ENCODE peak calls at places on chromosomes 11 and 22, in seven cellular contexts. C, L, D, Y, B, K and P are unnamed samples.

GRCh38 chr11:75269367-75269660 is 28.7 kb downstream of the TPBGL start:
- DNase-seq in Y (no peak), D (no peak), B (no peak), K (no peak), L (no peak), C (no peak), P (no peak)

GRCh38 chr11:111526501-111526900 is 11.9 kb downstream of the HOATZ start:
- DNase-seq in D (no peak), K (no peak), Y (peak), B (no peak), C (no peak), L (no peak), P (no peak)

GRCh38 chr11:107565219-107565937 is at the start of gene ALKBH8:
- DNase-seq in C (peak), Y (peak), D (peak), B (no peak), L (peak), K (peak), P (peak)

GRCh38 chr11:68958211-68958610 is 22.6 kb downstream of the MRGPRD start:
- DNase-seq in Y (no peak), K (no peak), L (no peak), C (no peak), B (no peak), D (no peak), P (no peak)

GRCh38 chr11:11808992-11809583 is 32.7 kb upstream of the USP47 start:
- DNase-seq in K (no peak), C (no peak), Y (no peak), D (no peak), B (no peak), L (no peak), P (no peak)

GRCh38 chr11:69360606-69361005 is 66.7 kb downstream of the MYEOV start:
- DNase-seq in C (no peak), B (no peak), K (no peak), Y (no peak), L (no peak), D (no peak), P (no peak)

GRCh38 chr22:50222508-50222907 is 21.7 kb downstream of the SELENOO start:
- DNase-seq in Y (no peak), L (no peak), B (no peak), D (no peak), K (no peak), C (no peak), P (no peak)

GRCh38 chr22:23237841-23238240 is 57.5 kb downstream of the BCR start:
- DNase-seq in C (no peak), B (no peak), D (no peak), L (no peak), Y (peak), K (no peak), P (no peak)

GRCh38 chr22:30015846-30016245 is 64.4 kb upstream of the HORMAD2 start:
- DNase-seq in K (peak), B (no peak), L (no peak), C (no peak), Y (no peak), D (no peak), P (no peak)

GRCh38 chr11:78318733-78319132 is 98.9 kb downstream of the GAB2 start:
- DNase-seq in B (no peak), D (no peak), Y (no peak), L (no peak), K (no peak), C (no peak), P (peak)

GRCh38 chr11:128559496-128560103 is 27.8 kb downstream of the ETS1 start:
- DNase-seq in B (no peak), K (no peak), L (no peak), C (no peak), Y (peak), D (no peak), P (no peak)

GRCh38 chr11:110187731-110188130 is 94.5 kb downstream of the ZC3H12C start:
- DNase-seq in C (no peak), Y (no peak), D (no peak), K (no peak), L (no peak), B (no peak), P (no peak)

GRCh38 chr11:64094463-64095223 is 58.9 kb downstream of the FLRT1 start:
- DNase-seq in L (no peak), Y (no peak), K (no peak), C (no peak), B (no peak), D (peak), P (no peak)